ENCODE peak calls at places on chromosomes 6 and 20, in ten cellular contexts. D is naive thymus-derived CD4-positive, alpha-beta T cell; O is right atrium auricular region; I is kidney glomerular epithelial cell; P is AG09319; H is stimulated activated naive CD8-positive, alpha-beta T cell treated with anti-CD3 and anti-CD28 coated beads, Interleukin-15, amount 100 ng/mL, for 72 hours; M is nephron progenitor cell; W is astrocyte of the spinal cord; N is NCI-H1105 treated with DMSO at 0.1 percent for 48 hours; L is heart left ventricle. U is an unnamed sample.
A peak's percentile ranks its signal among the peaks of the same experiment; 100 is the strongest.

GRCh38 chr20:35617397-35618031 is 1.9 kb downstream of the SPAG4 start:
- DNase-seq in D (no peak), O (peak; percentile 72), I (peak; percentile 65), P (no peak), H (peak; percentile 70), M (peak; percentile 51), W (peak; percentile 59), N (peak; percentile 79), L (peak; percentile 59), U (peak; percentile 54)

GRCh38 chr6:13711384-13711725 is 280 bp downstream of the RANBP9 start:
- DNase-seq in D (no peak), O (no peak), I (no peak), P (no peak), H (no peak), M (no peak), W (no peak), N (no peak), L (no peak), U (peak; percentile 40)

GRCh38 chr6:167294241-167294640 is 3.1 kb downstream of the UNC93A start:
- DNase-seq in D (no peak), O (no peak), I (no peak), P (no peak), H (no peak), M (no peak), W (no peak), N (no peak), L (no peak), U (no peak)

GRCh38 chr6:92043782-92044181 is 1375.6 kb downstream of the EPHA7 start:
- DNase-seq in D (no peak), O (no peak), I (no peak), P (no peak), H (no peak), M (no peak), W (no peak), N (no peak), L (no peak), U (no peak)

GRCh38 chr6:15504581-15505350 is 158.1 kb downstream of the DTNBP1 start:
- DNase-seq in D (no peak), O (peak; percentile 77), I (peak; percentile 94), P (peak; percentile 92), H (no peak), M (peak; percentile 17), W (peak; percentile 99), N (peak; percentile 92), L (peak; percentile 78), U (no peak)

GRCh38 chr6:43220439-43220951 is 8.8 kb downstream of the DNPH1 start:
- DNase-seq in D (no peak), O (no peak), I (no peak), P (no peak), H (no peak), M (no peak), W (no peak), N (no peak), L (no peak), U (no peak)

GRCh38 chr20:59518881-59519706 is 85.2 kb upstream of the PHACTR3 start:
- DNase-seq in D (no peak), O (no peak), I (peak; percentile 64), P (no peak), H (peak; percentile 24), M (peak; percentile 50), W (peak; percentile 51), N (peak; percentile 90), L (no peak), U (no peak)

GRCh38 chr20:57252559-57253162 is 13.8 kb downstream of the BMP7 start:
- DNase-seq in D (no peak), O (no peak), I (no peak), P (no peak), H (no peak), M (no peak), W (no peak), N (no peak), L (no peak), U (no peak)

GRCh38 chr6:42300701-42301100 is 83.0 kb upstream of the MRPS10 start:
- DNase-seq in D (no peak), O (no peak), I (peak; percentile 41), P (no peak), H (no peak), M (no peak), W (no peak), N (no peak), L (no peak), U (no peak)

GRCh38 chr6:146709036-146709622 is 110.4 kb downstream of the ADGB start:
- DNase-seq in D (no peak), O (no peak), I (no peak), P (no peak), H (no peak), M (no peak), W (no peak), N (peak; percentile 85), L (no peak), U (no peak)

GRCh38 chr6:6810727-6811126 is 222.2 kb downstream of the LY86 start:
- DNase-seq in D (no peak), O (no peak), I (no peak), P (no peak), H (no peak), M (no peak), W (no peak), N (no peak), L (no peak), U (no peak)

GRCh38 chr6:112222111-112222726 is 32.1 kb downstream of the LAMA4 start:
- DNase-seq in D (no peak), O (no peak), I (peak; percentile 58), P (no peak), H (no peak), M (no peak), W (peak; percentile 58), N (no peak), L (no peak), U (no peak)

GRCh38 chr20:16477632-16478031 is 95.6 kb downstream of the KIF16B start:
- DNase-seq in D (no peak), O (no peak), I (no peak), P (no peak), H (no peak), M (no peak), W (no peak), N (no peak), L (no peak), U (no peak)

GRCh38 chr6:44278774-44279697 is 8.8 kb downstream of the TMEM151B start:
- DNase-seq in D (no peak), O (no peak), I (no peak), P (no peak), H (no peak), M (no peak), W (no peak), N (no peak), L (no peak), U (no peak)

GRCh38 chr6:119243037-119243436 is 106.5 kb downstream of the MAN1A1 start:
- DNase-seq in D (no peak), O (no peak), I (no peak), P (no peak), H (no peak), M (no peak), W (no peak), N (no peak), L (no peak), U (no peak)

GRCh38 chr20:1434571-1435336 is 31.9 kb downstream of the NSFL1C start:
- DNase-seq in D (no peak), O (no peak), I (no peak), P (peak; percentile 64), H (peak; percentile 85), M (no peak), W (peak; percentile 88), N (no peak), L (peak; percentile 42), U (peak; percentile 91)

GRCh38 chr20:9359561-9360308 is 154.7 kb upstream of the LAMP5 start:
- DNase-seq in D (no peak), O (no peak), I (peak; percentile 44), P (peak; percentile 65), H (no peak), M (peak; percentile 36), W (peak; percentile 79), N (peak; percentile 7), L (peak; percentile 35), U (peak; percentile 11)

GRCh38 chr6:47678739-47679138 is 19.6 kb upstream of the ADGRF4 start:
- DNase-seq in D (no peak), O (no peak), I (no peak), P (no peak), H (no peak), M (no peak), W (no peak), N (no peak), L (no peak), U (no peak)

GRCh38 chr6:71277926-71278594 is 10.6 kb upstream of the OGFRL1 start:
- DNase-seq in D (no peak), O (no peak), I (no peak), P (no peak), H (no peak), M (no peak), W (no peak), N (no peak), L (no peak), U (no peak)

GRCh38 chr20:10790013-10790412 is 116.2 kb upstream of the JAG1 start:
- DNase-seq in D (no peak), O (no peak), I (no peak), P (no peak), H (no peak), M (no peak), W (no peak), N (no peak), L (no peak), U (no peak)

GRCh38 chr6:29792123-29793035 is 35.2 kb upstream of the HLA-G start:
- DNase-seq in D (peak; percentile 56), O (peak; percentile 78), I (no peak), P (no peak), H (peak; percentile 62), M (peak; percentile 64), W (no peak), N (no peak), L (peak; percentile 75), U (no peak)

GRCh38 chr6:116059713-116060571 is 749 bp downstream of the FRK start:
- DNase-seq in D (no peak), O (no peak), I (peak; percentile 86), P (no peak), H (no peak), M (no peak), W (peak; percentile 6), N (no peak), L (no peak), U (no peak)

GRCh38 chr20:20022498-20022897 is 5.3 kb downstream of the NAA20 start:
- DNase-seq in D (no peak), O (no peak), I (no peak), P (no peak), H (no peak), M (no peak), W (no peak), N (no peak), L (no peak), U (no peak)

GRCh38 chr6:130425532-130425931 is 59.7 kb downstream of the TMEM200A start:
- DNase-seq in D (no peak), O (no peak), I (no peak), P (no peak), H (no peak), M (no peak), W (no peak), N (no peak), L (no peak), U (no peak)

GRCh38 chr20:46118481-46119020 is 437 bp downstream of the CD40 start:
- DNase-seq in D (no peak), O (peak; percentile 66), I (peak; percentile 17), P (peak; percentile 8), H (no peak), M (peak; percentile 20), W (no peak), N (no peak), L (peak; percentile 44), U (peak; percentile 59)

GRCh38 chr6:27375613-27376079 is 12.9 kb upstream of the ZNF391 start:
- DNase-seq in D (no peak), O (no peak), I (no peak), P (no peak), H (no peak), M (no peak), W (peak; percentile 0), N (no peak), L (no peak), U (no peak)

GRCh38 chr20:6767536-6768227 is at the start of gene BMP2:
- DNase-seq in D (no peak), O (no peak), I (peak; percentile 40), P (no peak), H (no peak), M (peak; percentile 74), W (peak; percentile 58), N (peak; percentile 66), L (peak; percentile 63), U (no peak)

GRCh38 chr20:23668477-23668951 is 20.3 kb downstream of the CST4 start:
- DNase-seq in D (no peak), O (peak; percentile 66), I (peak; percentile 31), P (no peak), H (peak; percentile 57), M (peak; percentile 69), W (peak; percentile 58), N (peak; percentile 63), L (peak; percentile 51), U (no peak)